ENCODE peak calls at places on chromosomes 13 and 19, in five cellular contexts. One of them, this sample, is unnamed.

GRCh38 chr13:113724016-113724758 is 34.8 kb upstream of the TMEM255B start:
- DNase-seq in neural progenitor cell: no peak
- DNase-seq in HFF-Myc: no peak
- DNase-seq in psoas muscle: no peak
- DNase-seq in sigmoid colon: no peak
- DNase-seq in this sample: no peak

GRCh38 chr19:42115219-42115618 is 17.0 kb downstream of the POU2F2 start:
- DNase-seq in HFF-Myc: no peak
- DNase-seq in sigmoid colon: no peak
- DNase-seq in neural progenitor cell: no peak
- DNase-seq in psoas muscle: no peak
- DNase-seq in this sample: no peak

GRCh38 chr13:36712785-36713184 is 39.0 kb downstream of the SERTM1 start:
- DNase-seq in neural progenitor cell: no peak
- DNase-seq in sigmoid colon: no peak
- DNase-seq in HFF-Myc: peak
- DNase-seq in psoas muscle: no peak
- DNase-seq in this sample: peak

GRCh38 chr19:38719761-38720558 is 24.3 kb downstream of the CAPN12 start:
- DNase-seq in psoas muscle: no peak
- DNase-seq in HFF-Myc: no peak
- DNase-seq in neural progenitor cell: no peak
- DNase-seq in sigmoid colon: no peak
- DNase-seq in this sample: no peak

GRCh38 chr13:95627590-95627989 is 16.9 kb downstream of the DZIP1 start:
- DNase-seq in sigmoid colon: no peak
- DNase-seq in neural progenitor cell: no peak
- DNase-seq in HFF-Myc: no peak
- DNase-seq in psoas muscle: no peak
- DNase-seq in this sample: peak

GRCh38 chr13:72920097-72920496 is 138.2 kb downstream of the PIBF1 start:
- DNase-seq in neural progenitor cell: no peak
- DNase-seq in psoas muscle: peak
- DNase-seq in HFF-Myc: no peak
- DNase-seq in sigmoid colon: no peak
- DNase-seq in this sample: no peak

GRCh38 chr19:49820125-49820524 is 2.0 kb downstream of the MED25 start:
- DNase-seq in sigmoid colon: no peak
- DNase-seq in neural progenitor cell: no peak
- DNase-seq in psoas muscle: no peak
- DNase-seq in HFF-Myc: no peak
- DNase-seq in this sample: no peak

GRCh38 chr19:5057860-5058259 is 88.9 kb downstream of the KDM4B start:
- DNase-seq in sigmoid colon: no peak
- DNase-seq in HFF-Myc: no peak
- DNase-seq in psoas muscle: no peak
- DNase-seq in neural progenitor cell: peak
- DNase-seq in this sample: no peak

GRCh38 chr13:72174549-72174948 is 307.5 kb upstream of the DACH1 start:
- DNase-seq in HFF-Myc: no peak
- DNase-seq in neural progenitor cell: no peak
- DNase-seq in psoas muscle: no peak
- DNase-seq in sigmoid colon: no peak
- DNase-seq in this sample: no peak

GRCh38 chr13:109628251-109628699 is 158.1 kb downstream of the IRS2 start:
- DNase-seq in HFF-Myc: no peak
- DNase-seq in sigmoid colon: no peak
- DNase-seq in neural progenitor cell: no peak
- DNase-seq in psoas muscle: no peak
- DNase-seq in this sample: peak

GRCh38 chr13:25347156-25347555 is 24.6 kb upstream of the ATP8A2 start:
- DNase-seq in sigmoid colon: no peak
- DNase-seq in HFF-Myc: no peak
- DNase-seq in psoas muscle: no peak
- DNase-seq in neural progenitor cell: no peak
- DNase-seq in this sample: no peak

GRCh38 chr19:459724-460511 is 915 bp downstream of the SHC2 start:
- DNase-seq in neural progenitor cell: peak
- DNase-seq in HFF-Myc: no peak
- DNase-seq in psoas muscle: peak
- DNase-seq in sigmoid colon: peak
- DNase-seq in this sample: no peak

GRCh38 chr13:44765076-44765475 is 188.9 kb upstream of the TSC22D1 start:
- DNase-seq in HFF-Myc: no peak
- DNase-seq in neural progenitor cell: peak
- DNase-seq in psoas muscle: no peak
- DNase-seq in sigmoid colon: no peak
- DNase-seq in this sample: no peak

GRCh38 chr19:7748756-7749155 is 1.4 kb upstream of the CD209 start:
- DNase-seq in sigmoid colon: peak
- DNase-seq in neural progenitor cell: no peak
- DNase-seq in HFF-Myc: no peak
- DNase-seq in psoas muscle: no peak
- DNase-seq in this sample: no peak

GRCh38 chr19:35267818-35268545 is 780 bp upstream of the USF2 start:
- DNase-seq in HFF-Myc: no peak
- DNase-seq in neural progenitor cell: peak
- DNase-seq in sigmoid colon: peak
- DNase-seq in psoas muscle: peak
- DNase-seq in this sample: no peak

GRCh38 chr13:109941951-109942350 is 155.6 kb upstream of the IRS2 start:
- DNase-seq in HFF-Myc: no peak
- DNase-seq in psoas muscle: no peak
- DNase-seq in sigmoid colon: no peak
- DNase-seq in neural progenitor cell: no peak
- DNase-seq in this sample: peak

GRCh38 chr19:32223595-32224370 is 121.6 kb upstream of the ZNF507 start:
- DNase-seq in psoas muscle: no peak
- DNase-seq in sigmoid colon: no peak
- DNase-seq in HFF-Myc: no peak
- DNase-seq in neural progenitor cell: peak
- DNase-seq in this sample: no peak

GRCh38 chr19:41409288-41409687 is 11.7 kb downstream of the BCKDHA start:
- DNase-seq in neural progenitor cell: no peak
- DNase-seq in sigmoid colon: no peak
- DNase-seq in psoas muscle: no peak
- DNase-seq in HFF-Myc: peak
- DNase-seq in this sample: no peak

GRCh38 chr13:77213644-77214043 is 113.2 kb downstream of the MYCBP2 start:
- DNase-seq in HFF-Myc: no peak
- DNase-seq in sigmoid colon: no peak
- DNase-seq in neural progenitor cell: no peak
- DNase-seq in psoas muscle: no peak
- DNase-seq in this sample: no peak

GRCh38 chr13:18714889-18715288 is 466.7 kb downstream of the TUBA3C start:
- DNase-seq in HFF-Myc: no peak
- DNase-seq in psoas muscle: no peak
- DNase-seq in sigmoid colon: no peak
- DNase-seq in neural progenitor cell: no peak
- DNase-seq in this sample: no peak

GRCh38 chr19:27742041-27742440 is 1470.9 kb downstream of the UQCRFS1 start:
- DNase-seq in sigmoid colon: no peak
- DNase-seq in psoas muscle: no peak
- DNase-seq in neural progenitor cell: no peak
- DNase-seq in HFF-Myc: no peak
- DNase-seq in this sample: no peak

GRCh38 chr13:47117268-47117667 is 220.4 kb upstream of the HTR2A start:
- DNase-seq in HFF-Myc: peak
- DNase-seq in sigmoid colon: no peak
- DNase-seq in neural progenitor cell: no peak
- DNase-seq in psoas muscle: no peak
- DNase-seq in this sample: peak

GRCh38 chr13:43787518-43787891 is 733 bp upstream of the ENOX1 start:
- DNase-seq in HFF-Myc: no peak
- DNase-seq in psoas muscle: no peak
- DNase-seq in sigmoid colon: no peak
- DNase-seq in neural progenitor cell: peak
- DNase-seq in this sample: no peak

GRCh38 chr13:80312012-80312704 is 28.8 kb downstream of the SPRY2 start:
- DNase-seq in sigmoid colon: no peak
- DNase-seq in neural progenitor cell: no peak
- DNase-seq in psoas muscle: no peak
- DNase-seq in HFF-Myc: no peak
- DNase-seq in this sample: no peak

GRCh38 chr13:105969761-105970160 is 565.7 kb downstream of the EFNB2 start:
- DNase-seq in sigmoid colon: no peak
- DNase-seq in HFF-Myc: no peak
- DNase-seq in psoas muscle: no peak
- DNase-seq in neural progenitor cell: no peak
- DNase-seq in this sample: peak

GRCh38 chr13:80630685-80631121 is 289.8 kb upstream of the SPRY2 start:
- DNase-seq in sigmoid colon: peak
- DNase-seq in psoas muscle: no peak
- DNase-seq in neural progenitor cell: no peak
- DNase-seq in HFF-Myc: no peak
- DNase-seq in this sample: no peak

GRCh38 chr19:47539747-47540311 is 25.0 kb upstream of the NAPA start:
- DNase-seq in sigmoid colon: no peak
- DNase-seq in HFF-Myc: no peak
- DNase-seq in neural progenitor cell: no peak
- DNase-seq in psoas muscle: no peak
- DNase-seq in this sample: no peak

GRCh38 chr19:771332-771785 is 20.4 kb downstream of the MISP start:
- DNase-seq in sigmoid colon: no peak
- DNase-seq in neural progenitor cell: peak
- DNase-seq in psoas muscle: no peak
- DNase-seq in HFF-Myc: no peak
- DNase-seq in this sample: no peak

GRCh38 chr13:61874970-61875579 is 459.4 kb upstream of the PCDH20 start:
- DNase-seq in HFF-Myc: no peak
- DNase-seq in neural progenitor cell: no peak
- DNase-seq in psoas muscle: no peak
- DNase-seq in sigmoid colon: no peak
- DNase-seq in this sample: no peak

GRCh38 chr13:34462843-34463242 is 479.2 kb upstream of the NBEA start:
- DNase-seq in HFF-Myc: no peak
- DNase-seq in neural progenitor cell: no peak
- DNase-seq in psoas muscle: no peak
- DNase-seq in sigmoid colon: no peak
- DNase-seq in this sample: peak

GRCh38 chr13:99442273-99442895 is 58.9 kb upstream of the TM9SF2 start:
- DNase-seq in psoas muscle: no peak
- DNase-seq in neural progenitor cell: peak
- DNase-seq in HFF-Myc: no peak
- DNase-seq in sigmoid colon: no peak
- DNase-seq in this sample: no peak

GRCh38 chr13:75801388-75801787 is 165.3 kb downstream of the LMO7 start:
- DNase-seq in psoas muscle: no peak
- DNase-seq in HFF-Myc: no peak
- DNase-seq in neural progenitor cell: no peak
- DNase-seq in sigmoid colon: no peak
- DNase-seq in this sample: no peak

GRCh38 chr13:100773923-100774641 is 99.5 kb upstream of the TMTC4 start:
- DNase-seq in sigmoid colon: no peak
- DNase-seq in psoas muscle: no peak
- DNase-seq in neural progenitor cell: no peak
- DNase-seq in HFF-Myc: no peak
- DNase-seq in this sample: no peak

GRCh38 chr13:64457976-64458375 is 2772.2 kb downstream of the PCDH9 start:
- DNase-seq in psoas muscle: no peak
- DNase-seq in HFF-Myc: no peak
- DNase-seq in sigmoid colon: no peak
- DNase-seq in neural progenitor cell: no peak
- DNase-seq in this sample: peak

GRCh38 chr19:28905996-28906395 is 307.0 kb downstream of the UQCRFS1 start:
- DNase-seq in psoas muscle: no peak
- DNase-seq in HFF-Myc: no peak
- DNase-seq in neural progenitor cell: no peak
- DNase-seq in sigmoid colon: no peak
- DNase-seq in this sample: no peak

GRCh38 chr19:3083964-3084363 is 10.2 kb upstream of the GNA11 start:
- DNase-seq in sigmoid colon: no peak
- DNase-seq in HFF-Myc: no peak
- DNase-seq in psoas muscle: no peak
- DNase-seq in neural progenitor cell: no peak
- DNase-seq in this sample: no peak
- H3K4me3 ChIP-seq in sigmoid colon: no peak
- H3K4me3 ChIP-seq in HFF-Myc: no peak
- H3K4me3 ChIP-seq in psoas muscle: no peak
- H3K4me3 ChIP-seq in neural progenitor cell: no peak
- H3K4me3 ChIP-seq in this sample: no peak

DNA sequence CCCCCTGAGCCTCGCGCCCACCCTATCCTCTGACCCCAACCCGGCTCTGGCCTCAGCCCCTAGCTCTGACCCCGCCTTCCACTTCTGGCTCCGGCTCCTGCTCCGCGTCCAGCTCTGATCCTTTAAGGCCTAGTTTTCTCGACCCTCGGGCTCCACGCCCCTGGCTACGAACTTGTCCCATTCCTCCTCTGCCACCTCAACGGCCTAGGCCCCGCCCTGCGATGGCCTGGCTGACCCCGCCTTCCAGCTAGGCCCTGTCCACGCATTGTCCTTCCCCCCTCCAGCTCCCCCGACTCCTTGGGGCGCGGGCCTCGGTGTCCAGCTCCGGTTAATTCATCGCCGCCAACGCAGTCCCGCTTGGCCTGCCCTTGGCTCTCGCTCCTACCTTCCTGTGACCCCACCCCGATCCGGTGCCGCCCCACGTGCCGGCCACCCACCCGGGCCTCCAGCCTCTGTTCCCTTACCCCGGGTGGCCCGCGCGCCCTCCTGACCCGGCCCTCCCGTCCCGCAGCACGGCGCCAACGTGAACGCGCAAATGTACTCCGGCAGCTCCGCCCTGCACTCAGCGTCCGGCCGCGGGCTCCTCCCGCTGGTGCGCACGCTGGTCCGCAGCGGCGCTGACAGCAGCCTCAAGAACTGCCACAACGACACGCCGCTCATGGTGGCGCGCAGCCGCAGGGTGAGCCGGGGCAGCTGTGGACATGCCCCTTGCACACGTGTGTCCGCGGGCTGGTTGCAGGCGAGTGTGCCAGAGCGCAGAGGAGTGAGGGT is 9.4 kb downstream of the BCL3 start:
- DNase-seq in psoas muscle: peak
- DNase-seq in HFF-Myc: no peak
- DNase-seq in sigmoid colon: peak
- DNase-seq in neural progenitor cell: peak
- DNase-seq in this sample: no peak
- TF ChIP-seq CTCF in psoas muscle: no peak
- TF ChIP-seq CTCF in HFF-Myc: no peak
- TF ChIP-seq CTCF in sigmoid colon: peak
- TF ChIP-seq CTCF in neural progenitor cell: peak
- TF ChIP-seq CTCF in this sample: no peak

GRCh38 chr13:107807306-107808073 is 407.8 kb downstream of the LIG4 start:
- DNase-seq in psoas muscle: no peak
- DNase-seq in HFF-Myc: no peak
- DNase-seq in neural progenitor cell: no peak
- DNase-seq in sigmoid colon: no peak
- DNase-seq in this sample: no peak
- H3K4me3 ChIP-seq in psoas muscle: no peak
- H3K4me3 ChIP-seq in HFF-Myc: no peak
- H3K4me3 ChIP-seq in neural progenitor cell: no peak
- H3K4me3 ChIP-seq in sigmoid colon: no peak
- H3K4me3 ChIP-seq in this sample: no peak

DNA sequence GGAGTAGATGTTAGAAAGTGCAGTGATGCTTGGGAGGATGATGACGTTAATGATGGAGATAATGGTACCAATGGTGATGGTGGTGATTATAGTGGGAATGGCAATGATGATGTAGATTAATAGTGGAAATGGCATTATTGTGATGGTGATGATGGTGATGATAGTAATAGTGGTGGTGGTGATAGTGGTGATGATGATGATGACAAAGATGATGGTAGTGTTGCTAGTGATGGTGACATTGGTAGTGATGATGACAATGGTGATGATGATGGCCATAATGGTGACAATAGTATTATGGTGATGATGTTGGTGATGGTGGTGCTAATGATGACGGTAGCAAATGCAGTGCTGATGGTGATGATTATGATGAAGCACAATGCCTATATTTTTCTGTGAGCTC is 7.6 kb downstream of the CEACAM18 start:
- DNase-seq in neural progenitor cell: no peak
- DNase-seq in psoas muscle: no peak
- DNase-seq in sigmoid colon: no peak
- DNase-seq in HFF-Myc: no peak
- DNase-seq in this sample: no peak
- TF ChIP-seq CTCF in neural progenitor cell: no peak
- TF ChIP-seq CTCF in psoas muscle: no peak
- TF ChIP-seq CTCF in sigmoid colon: no peak
- TF ChIP-seq CTCF in HFF-Myc: no peak
- TF ChIP-seq CTCF in this sample: no peak

This sample was measured in AG09309.